ENCODE peak calls at places on chromosomes 13 and 19, in ten cellular contexts. X is ovary, Z is psoas muscle, J is hepatocyte, O is heart right ventricle, H is HCT116, Y is choroid plexus epithelial cell, V is lower leg skin, N is HFF-Myc, K is heart left ventricle. S is an unnamed sample.

GRCh38 chr19:44777715-44778347 is at the start of gene CBLC:
- DNase-seq in X (peak; percentile 44), Z (no peak), J (peak; percentile 93), O (no peak), H (peak; percentile 94), Y (no peak), V (peak; percentile 90), N (no peak), K (no peak), S (no peak)

GRCh38 chr13:112783135-112783945 is 93.5 kb downstream of the ATP11A start:
- DNase-seq in X (peak; percentile 61), Z (no peak), J (no peak), O (no peak), H (no peak), Y (peak; percentile 58), V (peak; percentile 75), N (no peak), K (no peak), S (no peak)

GRCh38 chr19:6730153-6730804 is 7.1 kb downstream of the GPR108 start:
- DNase-seq in X (peak; percentile 95), Z (no peak), J (peak; percentile 92), O (no peak), H (no peak), Y (peak; percentile 48), V (no peak), N (no peak), K (no peak), S (no peak)

GRCh38 chr19:17415107-17415506 is 4.7 kb upstream of the MVB12A start:
- DNase-seq in X (peak; percentile 71), Z (no peak), J (no peak), O (no peak), H (no peak), Y (no peak), V (no peak), N (no peak), K (no peak), S (no peak)

GRCh38 chr13:80082396-80083096 is 258.4 kb downstream of the SPRY2 start:
- DNase-seq in X (no peak), Z (no peak), J (no peak), O (no peak), H (no peak), Y (peak; percentile 26), V (no peak), N (no peak), K (no peak), S (no peak)

GRCh38 chr19:5882421-5882968 is 12.2 kb upstream of the FUT5 start:
- DNase-seq in X (no peak), Z (no peak), J (no peak), O (no peak), H (no peak), Y (peak; percentile 28), V (no peak), N (no peak), K (no peak), S (no peak)

GRCh38 chr13:98515804-98516465 is 61.0 kb downstream of the STK24 start:
- DNase-seq in X (no peak), Z (no peak), J (no peak), O (no peak), H (no peak), Y (no peak), V (no peak), N (no peak), K (no peak), S (no peak)

GRCh38 chr13:106151056-106151699 is 384.3 kb downstream of the EFNB2 start:
- DNase-seq in X (no peak), Z (no peak), J (peak; percentile 43), O (no peak), H (peak; percentile 87), Y (peak; percentile 90), V (no peak), N (peak; percentile 79), K (no peak), S (no peak)

GRCh38 chr19:12872941-12873890 is 8.0 kb downstream of the DNASE2 start:
- DNase-seq in X (peak; percentile 89), Z (peak; percentile 51), J (peak; percentile 35), O (no peak), H (no peak), Y (peak; percentile 62), V (no peak), N (peak; percentile 21), K (peak; percentile 67), S (no peak)

GRCh38 chr19:33208904-33209843 is 15.0 kb downstream of the LRP3 start:
- DNase-seq in X (peak; percentile 86), Z (peak; percentile 43), J (no peak), O (no peak), H (no peak), Y (no peak), V (no peak), N (no peak), K (peak; percentile 22), S (no peak)

GRCh38 chr19:14370169-14370998 is 10.9 kb upstream of the ADGRE5 start:
- DNase-seq in X (no peak), Z (no peak), J (no peak), O (no peak), H (no peak), Y (no peak), V (no peak), N (no peak), K (no peak), S (no peak)

GRCh38 chr19:41956621-41957020 is 2.5 kb downstream of the RABAC1 start:
- DNase-seq in X (no peak), Z (no peak), J (no peak), O (no peak), H (no peak), Y (no peak), V (no peak), N (no peak), K (no peak), S (no peak)

GRCh38 chr19:17743874-17744273 is 7.4 kb upstream of the FCHO1 start:
- DNase-seq in X (no peak), Z (no peak), J (no peak), O (no peak), H (no peak), Y (peak; percentile 37), V (no peak), N (no peak), K (no peak), S (no peak)

GRCh38 chr19:4749870-4750269 is 26.2 kb upstream of the DPP9 start:
- DNase-seq in X (no peak), Z (no peak), J (no peak), O (no peak), H (no peak), Y (no peak), V (no peak), N (no peak), K (no peak), S (no peak)

GRCh38 chr13:50626031-50626643 is 217.4 kb downstream of the DLEU7 start:
- DNase-seq in X (no peak), Z (no peak), J (no peak), O (no peak), H (no peak), Y (peak; percentile 96), V (no peak), N (no peak), K (no peak), S (no peak)

GRCh38 chr19:29665826-29666633 is 769 bp downstream of the PLEKHF1 start:
- DNase-seq in X (peak; percentile 72), Z (peak; percentile 79), J (peak; percentile 39), O (peak; percentile 76), H (no peak), Y (no peak), V (peak; percentile 89), N (no peak), K (peak; percentile 86), S (peak; percentile 76)

GRCh38 chr13:101453784-101454201 is 1.3 kb downstream of the ITGBL1 start:
- DNase-seq in X (peak; percentile 48), Z (no peak), J (no peak), O (peak; percentile 14), H (no peak), Y (no peak), V (no peak), N (no peak), K (no peak), S (peak; percentile 17)
- H3K4me3 ChIP-seq in X (peak overlapping the region; percentile 17), Z (peak overlapping the region; percentile 54), J (no peak overlapping the region), O (peak overlapping the region; percentile 35), H (no peak overlapping the region), Y (peak overlapping the region; percentile 67), V (peak overlapping the region; percentile 40), N (peak overlapping the region; percentile 54), K (peak overlapping the region; percentile 32), S (peak overlapping the region; percentile 63)

DNA sequence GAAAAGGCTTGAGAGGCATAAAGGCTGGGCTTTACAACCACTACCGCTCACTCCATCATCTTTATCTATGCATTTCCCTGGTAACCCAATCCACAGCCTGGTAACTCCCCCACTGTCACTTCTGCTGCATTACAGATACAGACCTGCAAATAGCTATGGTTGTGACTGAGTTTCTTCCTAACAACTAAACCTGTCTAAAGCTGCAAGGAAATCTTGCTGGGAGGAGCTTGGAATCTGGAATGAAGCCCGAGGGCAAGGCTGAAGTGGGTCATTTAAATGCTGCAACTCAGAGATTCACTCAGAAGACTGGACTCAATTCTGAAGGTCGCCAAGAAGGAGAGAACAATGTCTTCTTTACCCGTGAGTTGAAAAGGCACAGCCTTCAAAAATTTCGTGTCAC is at the start of gene LGALS13:
- DNase-seq in X (no peak), Z (no peak), J (no peak), O (no peak), H (no peak), Y (no peak), V (no peak), N (no peak), K (no peak), S (no peak)
- TF ChIP-seq CTCF in X (no peak), Z (no peak), J (no peak), O (no peak), H (no peak), Y (no peak), V (no peak), N (no peak), K (no peak), S (no peak)

DNA sequence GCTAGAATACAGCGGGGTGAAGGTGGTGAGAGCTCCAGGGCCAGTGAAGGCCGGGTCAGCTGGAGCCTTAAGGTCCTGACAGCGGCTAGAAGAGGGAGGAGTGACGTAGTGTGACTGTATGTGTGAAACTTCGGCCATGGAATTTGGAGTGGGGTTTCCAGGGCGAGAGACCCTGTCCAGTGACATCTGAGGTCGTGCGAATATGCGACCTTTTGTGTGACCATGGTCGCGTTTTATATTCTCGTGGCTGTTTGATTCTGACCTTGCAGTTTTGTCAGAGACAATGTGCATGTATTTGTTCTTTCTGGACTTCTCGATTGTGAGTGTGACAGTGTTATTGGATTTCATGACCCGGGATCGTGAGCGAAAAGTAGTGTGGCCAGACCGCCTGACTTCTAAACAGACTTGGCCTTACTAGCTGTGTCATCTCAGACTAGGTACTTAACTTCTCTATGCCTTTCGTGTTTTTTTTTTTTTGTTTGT is 405 bp upstream of the ZNF569 start:
- DNase-seq in X (no peak), Z (no peak), J (no peak), O (no peak), H (no peak), Y (no peak), V (no peak), N (no peak), K (no peak), S (no peak)
- H3K4me3 ChIP-seq in X (peak overlapping the region; percentile 96), Z (peak overlapping the region; percentile 93), J (peak overlapping the region; percentile 99), O (peak overlapping the region; percentile 76), H (no peak overlapping the region), Y (peak overlapping the region; percentile 91), V (peak overlapping the region; percentile 69), N (peak overlapping the region; percentile 83), K (peak overlapping the region; percentile 90), S (peak overlapping the region; percentile 89)

DNA sequence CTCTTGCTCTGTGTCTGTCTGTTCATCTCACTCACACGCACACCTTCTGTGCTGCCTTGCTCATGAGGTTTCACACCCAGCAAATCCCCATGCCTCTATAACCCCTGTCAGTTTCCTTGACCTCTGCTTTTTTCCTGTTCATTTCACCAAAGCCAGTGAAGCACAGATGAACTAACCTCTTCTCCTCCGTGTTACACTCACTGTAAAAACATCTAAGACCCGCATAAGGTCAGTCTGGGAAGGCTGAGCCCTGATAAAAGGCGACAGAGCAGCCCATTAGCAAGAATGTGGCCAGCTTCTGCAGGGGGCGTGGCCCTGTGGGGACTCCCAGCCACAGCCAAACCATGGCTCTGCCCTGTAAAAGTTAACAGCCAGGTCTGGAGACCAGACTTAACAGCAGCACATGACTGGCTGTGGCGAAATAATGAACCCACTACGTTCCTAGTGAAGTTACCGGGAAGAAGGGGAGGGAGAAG is 42.8 kb upstream of the NPAS1 start:
- DNase-seq in X (no peak), Z (peak; percentile 64), J (peak; percentile 62), O (no peak), H (no peak), Y (peak; percentile 65), V (peak; percentile 92), N (no peak), K (peak; percentile 69), S (peak; percentile 43)
- TF ChIP-seq CTCF in X (no peak), Z (no peak), J (no peak), O (no peak), H (no peak), Y (no peak), V (no peak), N (no peak), K (no peak), S (no peak)

S was measured in left ventricle myocardium inferior.